ENCODE peak calls at places on chromosomes 5 and 9, in five cellular contexts. F, B, D, K and P are unnamed samples.

GRCh38 chr5:128736567-128736966 is 198.5 kb upstream of the FBN2 start:
- DNase-seq in D (no peak), B (no peak), F (no peak), K (peak; percentile 6), P (peak; percentile 5)

GRCh38 chr5:38079625-38080402 is 178.5 kb upstream of the EGFLAM start:
- DNase-seq in B (no peak), F (no peak), D (no peak), K (no peak), P (no peak)

GRCh38 chr9:134642385-134643181 is 980 bp downstream of the COL5A1 start:
- DNase-seq in K (peak; percentile 91), F (peak; percentile 41), B (peak; percentile 62), D (no peak), P (peak; percentile 68)

GRCh38 chr5:107817951-107818350 is 147.2 kb upstream of the EFNA5 start:
- DNase-seq in K (no peak), F (no peak), B (no peak), D (no peak), P (no peak)

GRCh38 chr9:89996717-89997116 is 391.9 kb downstream of the GADD45G start:
- DNase-seq in K (no peak), F (peak; percentile 39), B (no peak), D (no peak), P (peak; percentile 65)

GRCh38 chr5:86974910-86975309 is 292.8 kb upstream of the RASA1 start:
- DNase-seq in B (no peak), K (no peak), F (no peak), D (no peak), P (no peak)

GRCh38 chr5:84433461-84433860 is 48.8 kb upstream of the EDIL3 start:
- DNase-seq in F (no peak), B (no peak), K (peak; percentile 50), D (no peak), P (no peak)

GRCh38 chr5:78958672-78959410 is 26.3 kb downstream of the ARSB start:
- DNase-seq in D (no peak), B (no peak), K (no peak), F (no peak), P (no peak)

GRCh38 chr9:93081931-93082330 is 14.1 kb upstream of the CARD19 start:
- DNase-seq in B (no peak), D (no peak), F (no peak), K (peak; percentile 85), P (no peak)

GRCh38 chr9:6805532-6805931 is 47.8 kb downstream of the KDM4C start:
- DNase-seq in B (no peak), K (peak; percentile 80), F (peak; percentile 75), D (no peak), P (no peak)

GRCh38 chr5:16464664-16465543 is 696 bp downstream of the ZNF622 start:
- DNase-seq in B (no peak), D (no peak), K (no peak), F (peak; percentile 9), P (peak; percentile 9)

GRCh38 chr5:56323505-56323904 is 90.4 kb upstream of the ANKRD55 start:
- DNase-seq in D (no peak), F (no peak), K (peak; percentile 76), B (no peak), P (no peak)

GRCh38 chr9:6272229-6272597 is 56.0 kb upstream of the TPD52L3 start:
- DNase-seq in B (no peak), K (peak; percentile 93), F (no peak), D (no peak), P (no peak)

GRCh38 chr9:93427655-93428379 is 23.7 kb upstream of the FAM120A start:
- DNase-seq in B (no peak), D (no peak), K (no peak), F (no peak), P (peak; percentile 31)

GRCh38 chr5:135154197-135154596 is 120.2 kb upstream of the PITX1 start:
- DNase-seq in F (no peak), B (no peak), K (peak; percentile 55), D (no peak), P (no peak)

GRCh38 chr5:126814721-126815404 is 37.9 kb downstream of the LMNB1 start:
- DNase-seq in F (no peak), D (no peak), K (peak; percentile 65), B (no peak), P (no peak)

GRCh38 chr9:127637322-127637847 is 25.3 kb downstream of the STXBP1 start:
- DNase-seq in F (peak; percentile 55), D (no peak), B (no peak), K (peak; percentile 87), P (no peak)
- H3K27ac ChIP-seq in F (peak overlapping the region; percentile 60), D (peak overlapping the region; percentile 53), B (no peak overlapping the region), K (peak overlapping the region; percentile 29), P (no peak overlapping the region)

GRCh38 chr5:170491479-170491878 is 12.3 kb upstream of the KCNIP1 start:
- DNase-seq in D (no peak), F (no peak), B (no peak), K (peak; percentile 84), P (peak; percentile 26)
- H3K27ac ChIP-seq in D (peak overlapping the region; percentile 43), F (peak overlapping the region; percentile 20), B (no peak overlapping the region), K (no peak overlapping the region), P (peak overlapping the region; percentile 31)

GRCh38 chr5:102802704-102803458 is 47.8 kb downstream of the PAM start:
- DNase-seq in K (no peak), F (no peak), D (no peak), B (no peak), P (no peak)
- H3K27ac ChIP-seq in K (no peak overlapping the region), F (no peak overlapping the region), D (no peak overlapping the region), B (no peak overlapping the region), P (no peak overlapping the region)

DNA sequence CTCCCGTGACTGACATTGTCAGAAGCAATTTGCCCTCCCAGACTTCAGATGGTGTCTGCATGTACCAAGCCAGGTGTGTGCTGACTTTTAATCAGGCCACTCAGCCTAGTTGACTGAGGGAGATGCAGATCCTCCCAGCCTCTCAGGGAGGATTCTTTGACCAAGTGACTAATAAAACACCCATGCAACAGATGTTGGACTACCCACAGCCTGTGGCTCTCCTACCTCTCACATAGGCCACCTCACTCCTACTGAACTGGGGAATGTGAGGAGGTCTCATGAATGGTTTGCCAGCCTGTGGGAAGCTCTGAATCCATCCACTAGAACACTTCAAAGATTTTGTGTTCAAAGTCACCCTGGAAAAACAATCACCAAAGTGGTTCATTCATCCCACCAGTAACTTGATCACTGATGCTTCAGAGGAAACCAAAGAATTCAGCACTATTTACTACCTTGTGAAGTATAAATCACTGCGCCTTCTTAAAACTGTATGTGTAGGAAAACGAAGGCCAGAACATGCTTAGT is 80.1 kb downstream of the ESM1 start:
- DNase-seq in F (no peak), D (no peak), B (no peak), K (peak; percentile 47), P (no peak)
- H3K27ac ChIP-seq in F (no peak overlapping the region), D (no peak overlapping the region), B (no peak overlapping the region), K (no peak overlapping the region), P (no peak overlapping the region)

GRCh38 chr5:137888489-137888874 is 775 bp upstream of the PKD2L2 start:
- DNase-seq in D (no peak), F (no peak), K (no peak), B (no peak), P (no peak)
- H3K27ac ChIP-seq in D (peak overlapping the region; percentile 93), F (peak overlapping the region; percentile 89), K (no peak overlapping the region), B (peak overlapping the region; percentile 90), P (no peak overlapping the region)